ENCODE peak calls at places on chromosomes 7 and 10, in five cellular contexts. E is heart right ventricle; N is spleen; J is CD8-positive, alpha-beta T cell; O is fibroblast of villous mesenchyme. C is an unnamed sample.

GRCh38 chr7:149690688-149691446 is 82.5 kb downstream of the ZNF467 start:
- DNase-seq in E (peak; percentile 38), N (no peak), J (no peak), O (peak; percentile 81), C (peak; percentile 77)

GRCh38 chr10:4260483-4260882 is 475.5 kb upstream of the KLF6 start:
- DNase-seq in E (no peak), N (no peak), J (no peak), O (peak; percentile 91), C (peak; percentile 78)

GRCh38 chr7:114426824-114427223 is 12.2 kb downstream of the FOXP2 start:
- DNase-seq in E (no peak), N (no peak), J (no peak), O (peak; percentile 32), C (peak; percentile 72)

GRCh38 chr7:99380032-99380822 is 5.7 kb downstream of the ARPC1B start:
- DNase-seq in E (peak; percentile 59), N (peak; percentile 86), J (peak; percentile 38), O (peak; percentile 48), C (peak; percentile 62)

GRCh38 chr10:70648427-70648826 is 23.9 kb upstream of the ADAMTS14 start:
- DNase-seq in E (no peak), N (no peak), J (no peak), O (no peak), C (peak; percentile 23)

GRCh38 chr10:28985137-28985885 is 303.6 kb upstream of the LYZL1 start:
- DNase-seq in E (peak; percentile 11), N (no peak), J (no peak), O (no peak), C (no peak)

GRCh38 chr7:6640246-6640721 is 3.2 kb downstream of the ZNF316 start:
- DNase-seq in E (peak; percentile 32), N (no peak), J (no peak), O (peak; percentile 65), C (peak; percentile 63)

GRCh38 chr10:115402690-115403089 is 309.5 kb downstream of the ATRNL1 start:
- DNase-seq in E (no peak), N (no peak), J (no peak), O (peak; percentile 36), C (peak; percentile 80)

GRCh38 chr10:2620827-2621521 is 446.4 kb upstream of the PFKP start:
- DNase-seq in E (no peak), N (no peak), J (no peak), O (no peak), C (no peak)

GRCh38 chr10:132417249-132417878 is 20.4 kb downstream of the PWWP2B start:
- DNase-seq in E (no peak), N (peak; percentile 84), J (no peak), O (no peak), C (no peak)

GRCh38 chr7:64875658-64876406 is 27.2 kb upstream of the ZNF273 start:
- DNase-seq in E (no peak), N (no peak), J (no peak), O (no peak), C (no peak)

GRCh38 chr7:156194813-156195212 is 382.6 kb upstream of the SHH start:
- DNase-seq in E (no peak), N (no peak), J (no peak), O (no peak), C (no peak)

GRCh38 chr7:105623378-105623777 is 42.1 kb upstream of the EFCAB10 start:
- DNase-seq in E (no peak), N (no peak), J (no peak), O (no peak), C (no peak)

GRCh38 chr7:141208539-141208938 is 134.7 kb downstream of the TMEM178B start:
- DNase-seq in E (no peak), N (no peak), J (no peak), O (no peak), C (no peak)

GRCh38 chr10:87918254-87918859 is 54.9 kb downstream of the PTEN start:
- DNase-seq in E (no peak), N (no peak), J (no peak), O (no peak), C (no peak)

GRCh38 chr10:87827681-87828080 is 9.7 kb upstream of the ATAD1 start:
- DNase-seq in E (no peak), N (no peak), J (no peak), O (no peak), C (no peak)

GRCh38 chr7:39919646-39920045 is 30.4 kb upstream of the CDK13 start:
- DNase-seq in E (no peak), N (no peak), J (no peak), O (no peak), C (no peak)

GRCh38 chr10:22611425-22612111 is 102.8 kb downstream of the PIP4K2A start:
- DNase-seq in E (no peak), N (no peak), J (peak; percentile 70), O (no peak), C (no peak)

GRCh38 chr10:18321371-18321770 is 181.1 kb downstream of the CACNB2 start:
- DNase-seq in E (no peak), N (no peak), J (no peak), O (no peak), C (no peak)

GRCh38 chr7:50718311-50718710 is 64.4 kb downstream of the GRB10 start:
- DNase-seq in E (no peak), N (no peak), J (no peak), O (no peak), C (peak; percentile 22)

GRCh38 chr7:154914580-154915380 is 88.1 kb downstream of the PAXIP1 start:
- DNase-seq in E (no peak), N (peak; percentile 81), J (no peak), O (no peak), C (no peak)

GRCh38 chr10:117994771-117995170 is 52.0 kb downstream of the RAB11FIP2 start:
- DNase-seq in E (no peak), N (no peak), J (no peak), O (no peak), C (no peak)

GRCh38 chr7:97346349-97346748 is 228.9 kb downstream of the SDHAF3 start:
- DNase-seq in E (no peak), N (no peak), J (no peak), O (no peak), C (no peak)

GRCh38 chr7:158318511-158318913 is 269.1 kb downstream of the PTPRN2 start:
- DNase-seq in E (no peak), N (no peak), J (no peak), O (no peak), C (no peak)

GRCh38 chr10:124185074-124185473 is 91.7 kb upstream of the CHST15 start:
- DNase-seq in E (no peak), N (no peak), J (no peak), O (no peak), C (no peak)

GRCh38 chr10:52517017-52517416 is 202.9 kb downstream of the DKK1 start:
- DNase-seq in E (no peak), N (no peak), J (no peak), O (no peak), C (no peak)

GRCh38 chr10:48775206-48775517 is 90.5 kb downstream of the WDFY4 start:
- DNase-seq in E (no peak), N (no peak), J (no peak), O (no peak), C (no peak)

GRCh38 chr7:25857376-25858067 is 294.5 kb upstream of the NFE2L3 start:
- DNase-seq in E (no peak), N (no peak), J (no peak), O (peak; percentile 78), C (peak; percentile 83)

GRCh38 chr10:100881552-100882250 is 31.1 kb upstream of the SLF2 start:
- DNase-seq in E (no peak), N (no peak), J (no peak), O (no peak), C (no peak)

GRCh38 chr10:100877451-100877850 is 35.3 kb upstream of the SLF2 start:
- DNase-seq in E (no peak), N (no peak), J (no peak), O (no peak), C (no peak)

GRCh38 chr10:100878291-100878910 is 34.4 kb upstream of the SLF2 start:
- DNase-seq in E (peak; percentile 35), N (no peak), J (no peak), O (peak; percentile 72), C (peak; percentile 88)

GRCh38 chr10:100882251-100882643 is 30.5 kb upstream of the SLF2 start:
- DNase-seq in E (no peak), N (no peak), J (no peak), O (no peak), C (no peak)

GRCh38 chr10:100879741-100880360 is 32.9 kb upstream of the SLF2 start:
- DNase-seq in E (no peak), N (no peak), J (no peak), O (no peak), C (no peak)
- TF ChIP-seq CTCF in E (no peak), N (no peak), J (no peak), O (no peak), C (no peak)

GRCh38 chr10:94361161-94361794 is 1.5 kb downstream of the NOC3L start:
- DNase-seq in E (peak; percentile 23), N (no peak), J (no peak), O (peak; percentile 52), C (peak; percentile 48)
- H3K4me3 ChIP-seq in E (peak overlapping the region; percentile 81), N (peak overlapping the region; percentile 70), J (peak overlapping the region; percentile 75), O (peak overlapping the region; percentile 87), C (peak overlapping the region; percentile 3)

DNA sequence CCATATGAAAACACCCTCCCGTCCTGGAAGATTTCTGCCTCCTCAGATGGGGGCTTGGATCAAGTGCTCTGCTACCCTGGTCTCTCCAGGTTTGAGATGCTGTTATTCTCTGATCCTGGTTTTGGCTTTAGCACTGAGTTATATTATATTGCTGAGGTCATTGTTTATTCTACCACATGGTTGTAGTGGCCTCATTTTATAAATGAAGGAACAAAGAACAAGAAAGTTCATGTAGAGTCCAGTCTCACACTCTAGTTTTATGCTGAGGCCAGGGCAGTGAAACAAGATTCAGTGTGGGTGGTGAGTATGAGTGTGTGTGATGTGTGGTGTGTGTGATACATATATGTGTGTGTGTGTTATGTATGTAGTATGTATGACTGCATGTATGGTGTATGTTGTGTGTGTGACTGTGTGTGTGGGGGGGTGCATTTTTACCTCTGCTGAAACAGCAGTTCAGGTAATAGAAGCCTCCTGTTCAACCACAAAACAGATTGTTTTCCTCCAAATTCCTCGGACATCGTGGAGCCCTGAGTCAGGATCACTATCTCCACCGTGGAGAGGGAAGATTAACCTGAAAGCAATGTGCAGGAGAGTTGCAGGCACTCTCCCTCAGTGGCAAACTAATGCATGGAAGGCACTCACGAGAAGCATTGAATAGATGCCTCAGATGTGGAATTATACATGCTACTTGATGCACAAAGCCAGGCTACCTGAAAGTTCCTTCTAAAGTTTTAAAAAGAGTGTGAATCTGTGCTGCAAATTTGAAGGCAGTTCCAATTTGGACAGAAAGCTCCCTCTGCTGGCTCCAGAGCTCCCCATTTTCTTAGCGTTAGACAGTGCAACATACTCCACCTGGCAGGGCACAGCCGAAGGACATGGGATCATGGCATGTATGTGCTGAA is 80.6 kb downstream of the C7orf25 start:
- DNase-seq in E (peak; percentile 49), N (no peak), J (no peak), O (peak; percentile 51), C (peak; percentile 70)
- TF ChIP-seq CTCF in E (peak; percentile 70), N (no peak), J (no peak), O (peak; percentile 73), C (peak; percentile 94)

DNA sequence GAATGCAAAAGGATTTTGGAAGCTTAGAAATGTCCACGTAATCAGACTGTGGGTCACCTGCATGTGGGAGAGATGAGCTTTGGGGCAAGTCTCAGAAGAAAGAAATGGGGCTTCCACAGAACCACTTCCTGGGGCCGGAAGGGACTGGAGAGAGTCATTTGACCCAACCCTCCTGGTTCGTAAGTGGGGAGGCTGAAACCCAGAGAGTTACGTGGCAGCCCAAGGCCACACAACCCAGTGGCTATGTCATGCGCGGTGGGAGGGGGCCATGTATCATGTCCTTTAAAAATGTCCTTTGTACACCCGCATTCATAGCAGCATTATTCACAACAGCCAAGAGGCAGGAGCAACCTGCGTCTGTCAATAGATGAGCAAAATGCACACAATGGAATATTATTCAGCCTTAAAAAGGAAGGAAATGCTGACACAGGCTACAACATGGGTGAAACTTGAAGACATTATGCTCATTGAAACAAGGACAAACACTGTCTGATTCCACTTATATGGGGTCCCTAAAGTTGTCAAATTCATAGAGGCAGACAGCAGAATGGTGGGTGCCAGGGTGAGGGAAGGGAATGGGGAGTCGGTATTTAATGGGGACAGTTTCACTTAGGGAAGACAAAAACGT is 15.1 kb downstream of the CAMK2B start:
- DNase-seq in E (no peak), N (peak; percentile 60), J (peak; percentile 6), O (no peak), C (no peak)
- H3K4me3 ChIP-seq in E (peak overlapping the region; percentile 42), N (peak overlapping the region; percentile 34), J (peak overlapping the region; percentile 40), O (peak overlapping the region; percentile 41), C (no peak overlapping the region)

C was measured in choroid plexus epithelial cell.